ENCODE peak calls at places on chromosomes 1 and 21, in six cellular contexts. One of them, this sample, is unnamed.

GRCh38 chr1:31943546-31944184 is 5.5 kb upstream of the PTP4A2 start:
- DNase-seq in activated T-cell treated with anti-CD3 and anti-CD28 coated beads for 1 hour: no peak
- DNase-seq in COR-L47: no peak
- DNase-seq in cerebellar cortex: peak
- DNase-seq in cardiac muscle cell: no peak
- DNase-seq in NCI-H2081: no peak
- DNase-seq in this sample: no peak

GRCh38 chr1:111214884-111215283 is 12.6 kb upstream of the CHI3L2 start:
- DNase-seq in activated T-cell treated with anti-CD3 and anti-CD28 coated beads for 1 hour: peak
- DNase-seq in COR-L47: no peak
- DNase-seq in cerebellar cortex: no peak
- DNase-seq in cardiac muscle cell: no peak
- DNase-seq in NCI-H2081: no peak
- DNase-seq in this sample: no peak

GRCh38 chr1:180881806-180882509 is 30.7 kb upstream of the KIAA1614 start:
- DNase-seq in activated T-cell treated with anti-CD3 and anti-CD28 coated beads for 1 hour: no peak
- DNase-seq in COR-L47: peak
- DNase-seq in cerebellar cortex: peak
- DNase-seq in cardiac muscle cell: peak
- DNase-seq in NCI-H2081: peak
- DNase-seq in this sample: no peak

GRCh38 chr1:232306269-232306911 is 323.5 kb downstream of the SIPA1L2 start:
- DNase-seq in activated T-cell treated with anti-CD3 and anti-CD28 coated beads for 1 hour: no peak
- DNase-seq in COR-L47: no peak
- DNase-seq in cerebellar cortex: no peak
- DNase-seq in cardiac muscle cell: peak
- DNase-seq in NCI-H2081: no peak
- DNase-seq in this sample: no peak

GRCh38 chr1:172135076-172135672 is 285.3 kb upstream of the C1orf105 start:
- DNase-seq in activated T-cell treated with anti-CD3 and anti-CD28 coated beads for 1 hour: no peak
- DNase-seq in COR-L47: no peak
- DNase-seq in cerebellar cortex: no peak
- DNase-seq in cardiac muscle cell: no peak
- DNase-seq in NCI-H2081: no peak
- DNase-seq in this sample: no peak

GRCh38 chr1:178397678-178398077 is 99.1 kb downstream of the CLEC20A start:
- DNase-seq in activated T-cell treated with anti-CD3 and anti-CD28 coated beads for 1 hour: no peak
- DNase-seq in COR-L47: no peak
- DNase-seq in cerebellar cortex: no peak
- DNase-seq in cardiac muscle cell: no peak
- DNase-seq in NCI-H2081: no peak
- DNase-seq in this sample: no peak

GRCh38 chr1:203276916-203277535 is 28.3 kb upstream of the BTG2 start:
- DNase-seq in activated T-cell treated with anti-CD3 and anti-CD28 coated beads for 1 hour: no peak
- DNase-seq in COR-L47: no peak
- DNase-seq in cerebellar cortex: no peak
- DNase-seq in cardiac muscle cell: no peak
- DNase-seq in NCI-H2081: no peak
- DNase-seq in this sample: no peak

GRCh38 chr21:27582946-27583270 is 616.0 kb upstream of the ADAMTS5 start:
- DNase-seq in activated T-cell treated with anti-CD3 and anti-CD28 coated beads for 1 hour: no peak
- DNase-seq in COR-L47: no peak
- DNase-seq in cerebellar cortex: no peak
- DNase-seq in cardiac muscle cell: no peak
- DNase-seq in NCI-H2081: no peak
- DNase-seq in this sample: no peak

GRCh38 chr21:37509802-37510393 is 143.3 kb downstream of the DYRK1A start:
- DNase-seq in activated T-cell treated with anti-CD3 and anti-CD28 coated beads for 1 hour: no peak
- DNase-seq in COR-L47: no peak
- DNase-seq in cerebellar cortex: no peak
- DNase-seq in cardiac muscle cell: no peak
- DNase-seq in NCI-H2081: no peak
- DNase-seq in this sample: no peak

GRCh38 chr1:59128239-59128736 is 168.6 kb upstream of the FGGY start:
- DNase-seq in activated T-cell treated with anti-CD3 and anti-CD28 coated beads for 1 hour: no peak
- DNase-seq in COR-L47: no peak
- DNase-seq in cerebellar cortex: no peak
- DNase-seq in cardiac muscle cell: no peak
- DNase-seq in NCI-H2081: no peak
- DNase-seq in this sample: no peak

GRCh38 chr1:89965203-89965900 is 29.6 kb upstream of the ZNF326 start:
- DNase-seq in activated T-cell treated with anti-CD3 and anti-CD28 coated beads for 1 hour: no peak
- DNase-seq in COR-L47: peak
- DNase-seq in cerebellar cortex: no peak
- DNase-seq in cardiac muscle cell: no peak
- DNase-seq in NCI-H2081: peak
- DNase-seq in this sample: no peak

GRCh38 chr1:44962729-44963128 is 23.7 kb downstream of the EIF2B3 start:
- DNase-seq in activated T-cell treated with anti-CD3 and anti-CD28 coated beads for 1 hour: no peak
- DNase-seq in COR-L47: no peak
- DNase-seq in cerebellar cortex: no peak
- DNase-seq in cardiac muscle cell: no peak
- DNase-seq in NCI-H2081: peak
- DNase-seq in this sample: no peak

GRCh38 chr1:108125312-108126138 is 74.6 kb downstream of the SLC25A24 start:
- DNase-seq in activated T-cell treated with anti-CD3 and anti-CD28 coated beads for 1 hour: peak
- DNase-seq in COR-L47: peak
- DNase-seq in cerebellar cortex: peak
- DNase-seq in cardiac muscle cell: peak
- DNase-seq in NCI-H2081: peak
- DNase-seq in this sample: no peak

GRCh38 chr1:39453603-39454002 is 37.8 kb upstream of the BMP8A start:
- DNase-seq in activated T-cell treated with anti-CD3 and anti-CD28 coated beads for 1 hour: no peak
- DNase-seq in COR-L47: no peak
- DNase-seq in cerebellar cortex: no peak
- DNase-seq in cardiac muscle cell: no peak
- DNase-seq in NCI-H2081: no peak
- DNase-seq in this sample: no peak

GRCh38 chr1:83781667-83782066 is 217.3 kb downstream of the TTLL7 start:
- DNase-seq in activated T-cell treated with anti-CD3 and anti-CD28 coated beads for 1 hour: no peak
- DNase-seq in COR-L47: no peak
- DNase-seq in cerebellar cortex: no peak
- DNase-seq in cardiac muscle cell: no peak
- DNase-seq in NCI-H2081: no peak
- DNase-seq in this sample: no peak

GRCh38 chr1:227234998-227235405 is 83.3 kb downstream of the CDC42BPA start:
- DNase-seq in activated T-cell treated with anti-CD3 and anti-CD28 coated beads for 1 hour: no peak
- DNase-seq in COR-L47: peak
- DNase-seq in cerebellar cortex: peak
- DNase-seq in cardiac muscle cell: peak
- DNase-seq in NCI-H2081: peak
- DNase-seq in this sample: peak

GRCh38 chr1:10633416-10633815 is 158.7 kb downstream of the PEX14 start:
- DNase-seq in activated T-cell treated with anti-CD3 and anti-CD28 coated beads for 1 hour: no peak
- DNase-seq in COR-L47: no peak
- DNase-seq in cerebellar cortex: no peak
- DNase-seq in cardiac muscle cell: no peak
- DNase-seq in NCI-H2081: no peak
- DNase-seq in this sample: no peak

GRCh38 chr1:11772458-11772857 is 10.5 kb downstream of the C1orf167 start:
- DNase-seq in activated T-cell treated with anti-CD3 and anti-CD28 coated beads for 1 hour: no peak
- DNase-seq in COR-L47: no peak
- DNase-seq in cerebellar cortex: no peak
- DNase-seq in cardiac muscle cell: no peak
- DNase-seq in NCI-H2081: no peak
- DNase-seq in this sample: no peak

GRCh38 chr21:46098303-46099141 is 610 bp downstream of the COL6A2 start:
- DNase-seq in activated T-cell treated with anti-CD3 and anti-CD28 coated beads for 1 hour: no peak
- DNase-seq in COR-L47: no peak
- DNase-seq in cerebellar cortex: no peak
- DNase-seq in cardiac muscle cell: peak
- DNase-seq in NCI-H2081: no peak
- DNase-seq in this sample: no peak

GRCh38 chr1:62509028-62509427 is 72.2 kb downstream of the USP1 start:
- DNase-seq in activated T-cell treated with anti-CD3 and anti-CD28 coated beads for 1 hour: no peak
- DNase-seq in COR-L47: no peak
- DNase-seq in cerebellar cortex: no peak
- DNase-seq in cardiac muscle cell: no peak
- DNase-seq in NCI-H2081: no peak
- DNase-seq in this sample: no peak

GRCh38 chr1:119909890-119910596 is 13.7 kb upstream of the ADAM30 start:
- DNase-seq in activated T-cell treated with anti-CD3 and anti-CD28 coated beads for 1 hour: no peak
- DNase-seq in COR-L47: no peak
- DNase-seq in cerebellar cortex: no peak
- DNase-seq in cardiac muscle cell: no peak
- DNase-seq in NCI-H2081: no peak
- DNase-seq in this sample: no peak

GRCh38 chr1:108590947-108591346 is 31.0 kb downstream of the EEIG2 start:
- DNase-seq in activated T-cell treated with anti-CD3 and anti-CD28 coated beads for 1 hour: no peak
- DNase-seq in COR-L47: no peak
- DNase-seq in cerebellar cortex: no peak
- DNase-seq in cardiac muscle cell: no peak
- DNase-seq in NCI-H2081: no peak
- DNase-seq in this sample: no peak

GRCh38 chr1:37620707-37621106 is 14.0 kb downstream of the RSPO1 start:
- DNase-seq in activated T-cell treated with anti-CD3 and anti-CD28 coated beads for 1 hour: no peak
- DNase-seq in COR-L47: no peak
- DNase-seq in cerebellar cortex: no peak
- DNase-seq in cardiac muscle cell: no peak
- DNase-seq in NCI-H2081: no peak
- DNase-seq in this sample: no peak

GRCh38 chr1:54977938-54978337 is 2.5 kb upstream of the TMEM61 start:
- DNase-seq in activated T-cell treated with anti-CD3 and anti-CD28 coated beads for 1 hour: no peak
- DNase-seq in COR-L47: peak
- DNase-seq in cerebellar cortex: no peak
- DNase-seq in cardiac muscle cell: no peak
- DNase-seq in NCI-H2081: peak
- DNase-seq in this sample: no peak

GRCh38 chr1:158998781-158999161 is 10.9 kb upstream of the IFI16 start:
- DNase-seq in activated T-cell treated with anti-CD3 and anti-CD28 coated beads for 1 hour: no peak
- DNase-seq in COR-L47: peak
- DNase-seq in cerebellar cortex: peak
- DNase-seq in cardiac muscle cell: peak
- DNase-seq in NCI-H2081: peak
- DNase-seq in this sample: no peak

GRCh38 chr1:24914226-24915069 is 15.6 kb downstream of the RUNX3 start:
- DNase-seq in activated T-cell treated with anti-CD3 and anti-CD28 coated beads for 1 hour: no peak
- DNase-seq in COR-L47: no peak
- DNase-seq in cerebellar cortex: no peak
- DNase-seq in cardiac muscle cell: no peak
- DNase-seq in NCI-H2081: no peak
- DNase-seq in this sample: no peak

GRCh38 chr1:68218485-68218884 is 13.8 kb downstream of the WLS start:
- DNase-seq in activated T-cell treated with anti-CD3 and anti-CD28 coated beads for 1 hour: no peak
- DNase-seq in COR-L47: no peak
- DNase-seq in cerebellar cortex: no peak
- DNase-seq in cardiac muscle cell: peak
- DNase-seq in NCI-H2081: no peak
- DNase-seq in this sample: no peak

GRCh38 chr1:38578444-38578951 is 281.1 kb downstream of the RRAGC start:
- DNase-seq in activated T-cell treated with anti-CD3 and anti-CD28 coated beads for 1 hour: no peak
- DNase-seq in COR-L47: no peak
- DNase-seq in cerebellar cortex: no peak
- DNase-seq in cardiac muscle cell: peak
- DNase-seq in NCI-H2081: no peak
- DNase-seq in this sample: no peak

This sample was measured in SIG-M5.